ENCODE peak calls at places on chromosome 21, in four cellular contexts. Q is GM12878, L is HCT116, X is H1. F is an unnamed sample.

GRCh38 chr21:42187976-42188653 is 30.8 kb upstream of the ABCG1 start:
- DNase-seq in Q (peak), L (no peak), X (no peak), F (no peak)

GRCh38 chr21:34199121-34199910 is 125.9 kb downstream of the MRPS6 start:
- DNase-seq in Q (no peak), L (no peak), X (peak), F (no peak)

GRCh38 chr21:23101111-23101510 is 2102.9 kb downstream of the NCAM2 start:
- DNase-seq in Q (no peak), L (no peak), X (no peak), F (no peak)

GRCh38 chr21:20215959-20216358 is 782.2 kb upstream of the NCAM2 start:
- DNase-seq in Q (no peak), L (no peak), X (no peak), F (no peak)

GRCh38 chr21:14358775-14359174 is 24.2 kb downstream of the HSPA13 start:
- DNase-seq in Q (no peak), L (no peak), X (no peak), F (no peak)

GRCh38 chr21:15667010-15667409 is 62.8 kb upstream of the USP25 start:
- DNase-seq in Q (no peak), L (no peak), X (no peak), F (no peak)

GRCh38 chr21:18244721-18245486 is at the start of gene CHODL:
- DNase-seq in Q (no peak), L (no peak), X (peak), F (no peak)

GRCh38 chr21:43727571-43728466 is 8.9 kb downstream of the PDXK start:
- DNase-seq in Q (no peak), L (no peak), X (no peak), F (peak)

GRCh38 chr21:34774750-34775149 is 106.0 kb downstream of the CLIC6 start:
- DNase-seq in Q (no peak), L (no peak), X (no peak), F (no peak)

GRCh38 chr21:39696196-39696595 is 48.8 kb upstream of the IGSF5 start:
- DNase-seq in Q (no peak), L (no peak), X (no peak), F (no peak)

GRCh38 chr21:28872218-28872617 is 120.5 kb downstream of the LTN1 start:
- DNase-seq in Q (no peak), L (no peak), X (no peak), F (no peak)

GRCh38 chr21:28877318-28877884 is 115.3 kb downstream of the LTN1 start:
- DNase-seq in Q (no peak), L (no peak), X (no peak), F (no peak)

GRCh38 chr21:28871388-28872015 is 121.2 kb downstream of the LTN1 start:
- DNase-seq in Q (no peak), L (no peak), X (no peak), F (no peak)

DNA sequence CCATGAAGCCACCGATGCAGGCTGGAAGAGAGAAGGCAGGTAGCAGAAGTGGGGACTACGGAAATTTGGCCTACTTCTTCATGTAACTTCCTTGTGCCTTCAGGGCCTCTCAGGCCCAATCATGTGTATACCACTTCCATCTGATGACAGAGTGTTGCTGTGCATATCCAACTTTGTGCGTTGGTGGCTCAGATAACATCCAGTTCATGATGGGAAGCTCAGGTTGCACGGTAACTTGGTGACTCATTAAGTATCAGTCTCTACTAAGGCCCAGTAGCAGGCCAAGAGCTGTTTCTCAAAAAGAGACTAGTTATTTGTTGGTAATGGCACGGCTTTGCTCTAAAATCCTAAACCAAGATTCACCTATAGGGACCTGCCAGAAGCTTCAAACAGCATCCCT is 117.6 kb downstream of the LTN1 start:
- DNase-seq in Q (no peak), L (no peak), X (no peak), F (no peak)
- TF ChIP-seq JUND in Q (no peak), L (no peak), X (no peak), F (no peak)

GRCh38 chr21:37139902-37140301 is 66.8 kb downstream of the TTC3 start:
- DNase-seq in Q (no peak), L (no peak), X (no peak), F (no peak)

GRCh38 chr21:37149411-37149810 is 76.4 kb downstream of the TTC3 start:
- DNase-seq in Q (no peak), L (no peak), X (no peak), F (no peak)

GRCh38 chr21:37146320-37147225 is 73.5 kb downstream of the TTC3 start:
- DNase-seq in Q (no peak), L (no peak), X (no peak), F (no peak)

DNA sequence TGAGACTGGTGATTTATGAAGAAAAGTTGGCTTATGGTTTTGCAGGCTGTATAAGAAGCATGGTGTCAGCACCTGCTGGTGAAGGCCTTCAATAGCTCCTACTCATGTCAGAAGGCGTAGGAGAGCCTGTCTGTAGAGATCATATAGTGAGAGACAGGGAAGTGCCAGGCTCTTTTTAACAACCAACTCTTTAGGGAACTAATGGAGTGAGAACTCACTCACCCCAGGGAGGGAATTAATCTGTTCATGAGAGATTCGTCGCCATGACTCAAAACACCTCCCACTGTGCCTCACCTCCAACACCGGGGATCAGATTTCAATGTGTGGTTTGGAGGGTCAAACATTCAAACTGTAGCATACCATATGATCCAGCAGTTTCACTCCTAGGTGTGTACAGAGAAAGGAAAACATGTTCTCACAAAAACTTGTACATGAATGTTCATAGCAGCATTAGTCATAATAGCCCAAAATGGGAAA is 72.6 kb downstream of the TTC3 start:
- DNase-seq in Q (no peak), L (peak), X (no peak), F (peak)
- TF ChIP-seq JUND in Q (no peak), L (no peak), X (no peak), F (no peak)

GRCh38 chr21:32360401-32360981 is 32.3 kb downstream of the URB1 start:
- DNase-seq in Q (no peak), L (no peak), X (no peak), F (no peak)

GRCh38 chr21:32364387-32364786 is 28.4 kb downstream of the URB1 start:
- DNase-seq in Q (no peak), L (no peak), X (no peak), F (no peak)

GRCh38 chr21:32356874-32357395 is 35.9 kb downstream of the URB1 start:
- DNase-seq in Q (no peak), L (no peak), X (no peak), F (no peak)

GRCh38 chr21:32364801-32365200 is 28.0 kb downstream of the URB1 start:
- DNase-seq in Q (no peak), L (no peak), X (no peak), F (no peak)

GRCh38 chr21:32359719-32360260 is 33.0 kb downstream of the URB1 start:
- DNase-seq in Q (no peak), L (peak), X (no peak), F (peak)
- TF ChIP-seq JUND in Q (no peak), L (no peak), X (no peak), F (no peak)

GRCh38 chr21:44892095-44892494 is 18.6 kb upstream of the PTTG1IP start:
- DNase-seq in Q (no peak), L (no peak), X (no peak), F (no peak)

GRCh38 chr21:44890338-44890931 is 16.9 kb upstream of the PTTG1IP start:
- DNase-seq in Q (no peak), L (no peak), X (no peak), F (no peak)

GRCh38 chr21:44892536-44893277 is 19.2 kb upstream of the PTTG1IP start:
- DNase-seq in Q (no peak), L (peak), X (peak), F (peak)

GRCh38 chr21:44890961-44891541 is 17.6 kb upstream of the PTTG1IP start:
- DNase-seq in Q (no peak), L (no peak), X (no peak), F (no peak)

DNA sequence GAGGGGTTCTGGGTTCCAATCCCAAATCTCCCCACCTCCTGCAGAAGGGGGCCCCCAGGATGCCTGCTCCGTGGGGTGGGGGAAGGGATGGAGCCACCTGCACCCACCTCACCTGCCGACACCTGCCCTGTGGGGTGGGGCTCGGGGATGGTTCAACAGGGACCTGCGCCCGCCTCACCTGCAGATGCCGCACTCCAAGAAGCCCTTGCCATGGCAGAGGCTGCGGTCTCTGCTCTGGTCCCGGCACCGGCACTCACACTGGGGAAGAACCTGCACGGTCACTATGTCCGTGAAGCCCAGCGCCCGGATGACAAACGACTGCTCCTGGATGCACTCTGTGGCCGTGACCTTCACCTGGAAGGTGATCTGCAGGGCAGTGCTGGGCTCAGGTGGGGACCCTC is 18.1 kb upstream of the PTTG1IP start:
- DNase-seq in Q (no peak), L (no peak), X (no peak), F (no peak)
- TF ChIP-seq JUND in Q (no peak), L (no peak), X (no peak), F (no peak)

DNA sequence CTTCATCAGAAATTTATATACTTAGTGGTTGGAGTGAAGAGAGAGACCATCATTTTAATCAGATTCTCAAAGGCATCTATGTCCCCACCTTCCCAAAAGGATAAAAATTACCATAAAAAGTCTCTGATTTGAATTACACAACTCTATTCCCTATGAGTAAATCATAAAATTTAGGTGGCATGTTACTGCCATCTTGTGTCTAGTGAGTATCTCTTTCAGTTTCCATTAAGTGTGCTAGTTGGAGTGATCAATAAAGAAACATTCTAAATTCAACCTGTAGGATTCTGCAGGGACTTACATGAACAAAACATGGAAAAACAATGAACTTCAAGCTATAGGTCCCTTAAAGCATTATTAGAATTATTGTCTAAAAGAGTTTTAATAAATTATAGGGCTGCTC is 655.4 kb downstream of the LTN1 start:
- DNase-seq in Q (no peak), L (no peak), X (no peak), F (peak)
- TF ChIP-seq JUND in Q (no peak), L (no peak), X (no peak), F (no peak)

DNA sequence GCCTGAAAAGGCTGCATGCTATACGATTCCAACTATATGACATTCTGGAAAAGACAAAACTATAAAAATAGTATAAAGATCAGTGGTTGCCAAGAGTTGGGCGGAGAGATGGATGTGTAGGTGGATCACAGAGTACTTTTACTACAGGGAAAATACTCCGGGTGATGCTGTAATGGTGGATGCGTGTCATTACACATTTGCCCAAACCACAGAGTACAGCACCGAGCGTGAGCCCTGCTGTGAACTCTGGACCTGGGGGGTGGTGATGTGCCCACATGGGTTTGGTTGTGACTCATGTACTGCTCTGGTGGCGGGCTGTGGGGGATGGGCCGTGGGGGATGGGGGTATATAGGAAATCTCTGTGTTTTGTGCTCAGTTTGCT is 162.7 kb upstream of the COL6A1 start:
- DNase-seq in Q (peak), L (no peak), X (no peak), F (no peak)
- TF ChIP-seq JUND in Q (peak), L (no peak), X (no peak), F (no peak)

DNA sequence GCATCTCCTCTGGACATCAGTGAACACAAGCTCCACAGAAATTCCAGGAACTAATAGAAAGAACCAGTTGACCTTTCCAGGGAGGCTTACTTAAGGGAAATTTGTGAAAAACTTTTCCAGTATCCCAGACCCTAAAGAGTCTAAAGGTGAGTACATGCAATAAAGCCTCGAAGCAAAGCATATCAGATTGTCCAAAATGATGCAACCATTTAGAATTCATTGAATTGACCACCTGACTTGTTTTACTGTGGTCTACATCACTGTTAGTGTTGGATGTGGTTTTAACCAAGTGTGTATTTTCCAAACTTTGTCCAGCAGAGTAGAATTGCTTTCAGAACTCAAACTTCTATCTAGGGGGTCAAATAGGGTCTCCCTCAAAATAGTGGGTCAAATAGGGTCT is 76.3 kb upstream of the TIAM1 start:
- DNase-seq in Q (no peak), L (no peak), X (no peak), F (no peak)
- TF ChIP-seq JUND in Q (no peak), L (no peak), X (no peak), F (no peak)

GRCh38 chr21:29827236-29827635 is 112.6 kb downstream of the GRIK1 start:
- DNase-seq in Q (no peak), L (no peak), X (no peak), F (no peak)
- TF ChIP-seq JUND in Q (no peak), L (no peak), X (no peak), F (no peak)

F was measured in T47D.